ENCODE peak calls at places on chromosomes 16 and 17, in ten cellular contexts. O is activated naive CD4-positive, alpha-beta T cell treated with anti-CD3 and anti-CD28 coated beads for 36 hours; W is HTR-8/SVneo; S is kidney glomerular epithelial cell; B is NCI-H1092; Y is GM03348; V is hypothalamus; N is tibial artery; C is activated T-cell treated with anti-CD3 and anti-CD28 coated beads, Interleukin-2, amount 50 U/mL, for 72 hours; G is LoVo. H is an unnamed sample.

GRCh38 chr17:42484304-42484703 is 25.6 kb downstream of the ATP6V0A1 start:
- DNase-seq in N (no peak), Y (no peak), G (no peak), C (peak; percentile 78), W (no peak), B (no peak), O (peak; percentile 85), V (no peak), S (no peak), H (peak; percentile 100)

GRCh38 chr16:27108826-27109665 is 42.3 kb downstream of the C16orf82 start:
- DNase-seq in C (no peak), Y (no peak), G (no peak), S (no peak), B (no peak), N (no peak), O (no peak), W (no peak), V (no peak), H (no peak)

GRCh38 chr17:78442648-78443128 is 64.2 kb downstream of the PGS1 start:
- DNase-seq in V (no peak), W (no peak), C (no peak), Y (no peak), B (no peak), G (no peak), S (no peak), N (peak; percentile 69), O (no peak), H (no peak)

GRCh38 chr17:50817142-50817751 is 18.1 kb upstream of the WFIKKN2 start:
- DNase-seq in V (peak; percentile 30), N (no peak), Y (peak; percentile 78), C (peak; percentile 74), S (no peak), O (peak; percentile 59), W (peak; percentile 70), B (no peak), G (peak; percentile 14), H (peak; percentile 26)

GRCh38 chr17:35242805-35243458 is at the start of gene SLFN5:
- DNase-seq in W (peak; percentile 94), B (peak; percentile 32), O (peak; percentile 95), S (peak; percentile 94), C (peak; percentile 95), Y (peak; percentile 96), G (peak; percentile 91), N (peak; percentile 97), V (peak; percentile 76), H (peak; percentile 91)

GRCh38 chr17:18362509-18363020 is 785 bp downstream of the SHMT1 start:
- DNase-seq in N (peak; percentile 74), Y (peak; percentile 20), V (peak; percentile 63), S (peak; percentile 70), W (peak; percentile 53), C (peak; percentile 6), B (no peak), O (peak; percentile 11), G (peak; percentile 32), H (peak; percentile 23)

GRCh38 chr16:87407511-87408112 is 15.5 kb downstream of the MAP1LC3B start:
- DNase-seq in V (no peak), W (no peak), Y (no peak), S (no peak), O (no peak), B (no peak), C (no peak), G (peak; percentile 90), N (peak; percentile 54), H (no peak)

GRCh38 chr16:30923554-30924085 is at the start of gene FBXL19:
- DNase-seq in O (no peak), S (no peak), Y (no peak), B (no peak), V (no peak), N (peak; percentile 39), G (no peak), C (no peak), W (no peak), H (no peak)